ENCODE peak calls at places on chromosomes 1 and 21, in six cellular contexts. H, M, C, P, V and S are unnamed samples.

GRCh38 chr1:66371233-66372005 is 162.5 kb upstream of the SGIP1 start:
- DNase-seq in H (peak; percentile 85), M (peak; percentile 80), C (no peak), P (no peak), V (no peak), S (no peak)

GRCh38 chr1:184866991-184867788 is 107.1 kb downstream of the NIBAN1 start:
- DNase-seq in H (peak; percentile 98), M (peak; percentile 91), C (peak; percentile 91), P (no peak), V (no peak), S (no peak)

GRCh38 chr1:161038523-161039153 is at the start of gene TSTD1:
- DNase-seq in H (peak; percentile 14), M (no peak), C (no peak), P (peak; percentile 72), V (peak; percentile 42), S (no peak)

GRCh38 chr1:91513160-91513559 is 12.5 kb downstream of the CDC7 start:
- DNase-seq in H (peak; percentile 62), M (peak; percentile 18), C (no peak), P (no peak), V (no peak), S (no peak)

GRCh38 chr1:233518344-233518743 is 95.6 kb upstream of the KCNK1 start:
- DNase-seq in H (no peak), M (no peak), C (peak; percentile 39), P (no peak), V (no peak), S (no peak)

GRCh38 chr1:74652711-74653131 is 20.9 kb downstream of the ERICH3 start:
- DNase-seq in H (peak; percentile 47), M (peak; percentile 81), C (peak; percentile 91), P (no peak), V (no peak), S (no peak)

GRCh38 chr1:66996018-66996682 is 57.8 kb downstream of the SLC35D1 start:
- DNase-seq in H (peak; percentile 88), M (peak; percentile 59), C (peak; percentile 73), P (peak; percentile 36), V (peak; percentile 36), S (peak; percentile 51)

GRCh38 chr1:150243003-150243402 is 7.1 kb upstream of the ANP32E start:
- DNase-seq in H (no peak), M (no peak), C (no peak), P (peak; percentile 2), V (no peak), S (no peak)

GRCh38 chr1:214002060-214002459 is 14.3 kb downstream of the PROX1 start:
- DNase-seq in H (no peak), M (no peak), C (no peak), P (no peak), V (no peak), S (no peak)

GRCh38 chr1:184838374-184838995 is 83.8 kb upstream of the EDEM3 start:
- DNase-seq in H (peak; percentile 93), M (peak; percentile 97), C (peak; percentile 65), P (no peak), V (peak; percentile 39), S (no peak)

GRCh38 chr1:6384962-6385672 is 8.4 kb downstream of the ACOT7 start:
- DNase-seq in H (no peak), M (no peak), C (no peak), P (no peak), V (peak; percentile 77), S (no peak)

GRCh38 chr1:151655362-151655761 is 43.5 kb downstream of the SNX27 start:
- DNase-seq in H (peak; percentile 43), M (no peak), C (no peak), P (no peak), V (no peak), S (no peak)

GRCh38 chr1:101474039-101474665 is 237.3 kb downstream of the S1PR1 start:
- DNase-seq in H (peak; percentile 20), M (no peak), C (peak; percentile 5), P (no peak), V (no peak), S (no peak)

GRCh38 chr1:19596065-19596718 is 47.9 kb upstream of the NBL1 start:
- DNase-seq in H (no peak), M (peak; percentile 25), C (no peak), P (no peak), V (no peak), S (no peak)

GRCh38 chr1:56424744-56425493 is 154.4 kb downstream of the PLPP3 start:
- DNase-seq in H (peak; percentile 78), M (no peak), C (peak; percentile 78), P (no peak), V (no peak), S (no peak)

GRCh38 chr1:229945795-229946194 is 121.2 kb upstream of the GALNT2 start:
- DNase-seq in H (no peak), M (no peak), C (no peak), P (no peak), V (no peak), S (no peak)

GRCh38 chr1:152148991-152149390 is 10.0 kb downstream of the RPTN start:
- DNase-seq in H (no peak), M (no peak), C (no peak), P (no peak), V (no peak), S (no peak)

GRCh38 chr1:234722904-234723588 is 113.1 kb upstream of the IRF2BP2 start:
- DNase-seq in H (peak; percentile 94), M (peak; percentile 86), C (peak; percentile 72), P (peak; percentile 61), V (peak; percentile 78), S (peak; percentile 57)

GRCh38 chr21:35048706-35049617 is at the start of gene RUNX1:
- DNase-seq in H (peak; percentile 75), M (peak; percentile 87), C (peak; percentile 96), P (no peak), V (no peak), S (no peak)

GRCh38 chr21:45228171-45228641 is 59.5 kb downstream of the POFUT2 start:
- DNase-seq in H (peak; percentile 98), M (peak; percentile 95), C (peak; percentile 90), P (no peak), V (peak; percentile 57), S (no peak)

GRCh38 chr1:42698081-42698813 is 16.0 kb downstream of the YBX1 start:
- DNase-seq in H (no peak), M (no peak), C (no peak), P (no peak), V (no peak), S (no peak)

GRCh38 chr1:93215322-93215721 is 34.8 kb downstream of the CCDC18 start:
- DNase-seq in H (no peak), M (no peak), C (no peak), P (no peak), V (no peak), S (no peak)

GRCh38 chr1:178362784-178363183 is 134.0 kb downstream of the CLEC20A start:
- DNase-seq in H (peak; percentile 40), M (peak; percentile 62), C (no peak), P (no peak), V (no peak), S (no peak)

GRCh38 chr1:116497660-116498059 is 73.2 kb downstream of the CD58 start:
- DNase-seq in H (peak; percentile 90), M (no peak), C (no peak), P (no peak), V (no peak), S (no peak)

GRCh38 chr1:87399264-87399663 is 70.6 kb downstream of the LMO4 start:
- DNase-seq in H (no peak), M (no peak), C (no peak), P (no peak), V (no peak), S (no peak)

GRCh38 chr21:33374080-33374873 is 28.9 kb upstream of the IFNGR2 start:
- DNase-seq in H (peak; percentile 68), M (peak; percentile 16), C (no peak), P (no peak), V (no peak), S (no peak)

GRCh38 chr1:2248854-2249558 is 20.9 kb downstream of the SKI start:
- DNase-seq in H (no peak), M (no peak), C (no peak), P (no peak), V (no peak), S (no peak)